ENCODE peak calls at places on chromosomes 7 and 10, in eight cellular contexts. One of them, this sample, is unnamed.

GRCh38 chr10:69644658-69645295 is 14.7 kb downstream of the FAM241B start:
- DNase-seq in H1: no peak
- DNase-seq in activated T-cell treated with anti-CD3 and anti-CD28 coated beads for 48 hours: peak
- DNase-seq in H9: peak
- DNase-seq in astrocyte of the spinal cord: peak
- DNase-seq in GM23248: peak
- DNase-seq in tibial artery: no peak
- DNase-seq in stimulated activated naive CD8-positive, alpha-beta T cell treated with anti-CD3 and anti-CD28 coated beads, Interleukin-15, amount 100 ng/mL, for 72 hours: peak
- DNase-seq in this sample: peak

GRCh38 chr7:155395176-155395797 is 62.6 kb upstream of the EN2 start:
- DNase-seq in activated T-cell treated with anti-CD3 and anti-CD28 coated beads for 48 hours: no peak
- DNase-seq in H1: no peak
- DNase-seq in stimulated activated naive CD8-positive, alpha-beta T cell treated with anti-CD3 and anti-CD28 coated beads, Interleukin-15, amount 100 ng/mL, for 72 hours: no peak
- DNase-seq in GM23248: no peak
- DNase-seq in astrocyte of the spinal cord: no peak
- DNase-seq in tibial artery: no peak
- DNase-seq in H9: no peak
- DNase-seq in this sample: no peak

GRCh38 chr7:141228482-141228881 is 154.6 kb downstream of the TMEM178B start:
- DNase-seq in H9: no peak
- DNase-seq in activated T-cell treated with anti-CD3 and anti-CD28 coated beads for 48 hours: no peak
- DNase-seq in GM23248: no peak
- DNase-seq in tibial artery: no peak
- DNase-seq in stimulated activated naive CD8-positive, alpha-beta T cell treated with anti-CD3 and anti-CD28 coated beads, Interleukin-15, amount 100 ng/mL, for 72 hours: no peak
- DNase-seq in astrocyte of the spinal cord: no peak
- DNase-seq in H1: no peak
- DNase-seq in this sample: no peak

GRCh38 chr7:68362745-68363518 is 1235.3 kb upstream of the AUTS2 start:
- DNase-seq in activated T-cell treated with anti-CD3 and anti-CD28 coated beads for 48 hours: no peak
- DNase-seq in GM23248: no peak
- DNase-seq in stimulated activated naive CD8-positive, alpha-beta T cell treated with anti-CD3 and anti-CD28 coated beads, Interleukin-15, amount 100 ng/mL, for 72 hours: no peak
- DNase-seq in tibial artery: no peak
- DNase-seq in H9: no peak
- DNase-seq in H1: no peak
- DNase-seq in astrocyte of the spinal cord: no peak
- DNase-seq in this sample: no peak

GRCh38 chr7:132150711-132151110 is 425.6 kb downstream of the PLXNA4 start:
- DNase-seq in H1: no peak
- DNase-seq in stimulated activated naive CD8-positive, alpha-beta T cell treated with anti-CD3 and anti-CD28 coated beads, Interleukin-15, amount 100 ng/mL, for 72 hours: no peak
- DNase-seq in astrocyte of the spinal cord: no peak
- DNase-seq in GM23248: no peak
- DNase-seq in activated T-cell treated with anti-CD3 and anti-CD28 coated beads for 48 hours: no peak
- DNase-seq in tibial artery: no peak
- DNase-seq in H9: no peak
- DNase-seq in this sample: no peak

GRCh38 chr7:77770316-77770715 is 27.9 kb downstream of the TMEM60 start:
- DNase-seq in H1: no peak
- DNase-seq in activated T-cell treated with anti-CD3 and anti-CD28 coated beads for 48 hours: no peak
- DNase-seq in stimulated activated naive CD8-positive, alpha-beta T cell treated with anti-CD3 and anti-CD28 coated beads, Interleukin-15, amount 100 ng/mL, for 72 hours: no peak
- DNase-seq in GM23248: no peak
- DNase-seq in tibial artery: no peak
- DNase-seq in H9: no peak
- DNase-seq in astrocyte of the spinal cord: no peak
- DNase-seq in this sample: no peak

GRCh38 chr7:12490105-12490688 is 80.3 kb upstream of the SCIN start:
- DNase-seq in stimulated activated naive CD8-positive, alpha-beta T cell treated with anti-CD3 and anti-CD28 coated beads, Interleukin-15, amount 100 ng/mL, for 72 hours: no peak
- DNase-seq in GM23248: peak
- DNase-seq in activated T-cell treated with anti-CD3 and anti-CD28 coated beads for 48 hours: no peak
- DNase-seq in H1: no peak
- DNase-seq in tibial artery: no peak
- DNase-seq in astrocyte of the spinal cord: peak
- DNase-seq in H9: no peak
- DNase-seq in this sample: peak

GRCh38 chr7:64533756-64534155 is 29.1 kb downstream of the ZNF680 start:
- DNase-seq in GM23248: no peak
- DNase-seq in tibial artery: no peak
- DNase-seq in H9: no peak
- DNase-seq in astrocyte of the spinal cord: no peak
- DNase-seq in H1: no peak
- DNase-seq in stimulated activated naive CD8-positive, alpha-beta T cell treated with anti-CD3 and anti-CD28 coated beads, Interleukin-15, amount 100 ng/mL, for 72 hours: no peak
- DNase-seq in activated T-cell treated with anti-CD3 and anti-CD28 coated beads for 48 hours: no peak
- DNase-seq in this sample: no peak

GRCh38 chr10:46551701-46552525 is 4.5 kb downstream of the GPRIN2 start:
- DNase-seq in H9: peak
- DNase-seq in activated T-cell treated with anti-CD3 and anti-CD28 coated beads for 48 hours: no peak
- DNase-seq in GM23248: no peak
- DNase-seq in stimulated activated naive CD8-positive, alpha-beta T cell treated with anti-CD3 and anti-CD28 coated beads, Interleukin-15, amount 100 ng/mL, for 72 hours: peak
- DNase-seq in astrocyte of the spinal cord: no peak
- DNase-seq in H1: no peak
- DNase-seq in tibial artery: peak
- DNase-seq in this sample: no peak

GRCh38 chr10:844552-844951 is 87.0 kb downstream of the LARP4B start:
- DNase-seq in GM23248: peak
- DNase-seq in H1: no peak
- DNase-seq in astrocyte of the spinal cord: peak
- DNase-seq in tibial artery: no peak
- DNase-seq in H9: no peak
- DNase-seq in activated T-cell treated with anti-CD3 and anti-CD28 coated beads for 48 hours: no peak
- DNase-seq in stimulated activated naive CD8-positive, alpha-beta T cell treated with anti-CD3 and anti-CD28 coated beads, Interleukin-15, amount 100 ng/mL, for 72 hours: no peak
- DNase-seq in this sample: no peak

GRCh38 chr7:26531926-26532325 is 240.3 kb downstream of the SNX10 start:
- DNase-seq in stimulated activated naive CD8-positive, alpha-beta T cell treated with anti-CD3 and anti-CD28 coated beads, Interleukin-15, amount 100 ng/mL, for 72 hours: no peak
- DNase-seq in H1: no peak
- DNase-seq in tibial artery: no peak
- DNase-seq in H9: no peak
- DNase-seq in activated T-cell treated with anti-CD3 and anti-CD28 coated beads for 48 hours: no peak
- DNase-seq in astrocyte of the spinal cord: no peak
- DNase-seq in GM23248: no peak
- DNase-seq in this sample: no peak

GRCh38 chr10:106132956-106133355 is 1031.5 kb downstream of the SORCS1 start:
- DNase-seq in tibial artery: no peak
- DNase-seq in astrocyte of the spinal cord: no peak
- DNase-seq in H1: no peak
- DNase-seq in stimulated activated naive CD8-positive, alpha-beta T cell treated with anti-CD3 and anti-CD28 coated beads, Interleukin-15, amount 100 ng/mL, for 72 hours: no peak
- DNase-seq in GM23248: no peak
- DNase-seq in H9: no peak
- DNase-seq in activated T-cell treated with anti-CD3 and anti-CD28 coated beads for 48 hours: no peak
- DNase-seq in this sample: no peak

GRCh38 chr10:114762811-114763210 is 58.8 kb upstream of the FHIP2A start:
- DNase-seq in tibial artery: no peak
- DNase-seq in stimulated activated naive CD8-positive, alpha-beta T cell treated with anti-CD3 and anti-CD28 coated beads, Interleukin-15, amount 100 ng/mL, for 72 hours: no peak
- DNase-seq in astrocyte of the spinal cord: no peak
- DNase-seq in activated T-cell treated with anti-CD3 and anti-CD28 coated beads for 48 hours: no peak
- DNase-seq in GM23248: no peak
- DNase-seq in H1: no peak
- DNase-seq in H9: no peak
- DNase-seq in this sample: no peak

GRCh38 chr7:35695987-35696386 is 1.1 kb upstream of the HERPUD2 start:
- DNase-seq in H1: no peak
- DNase-seq in activated T-cell treated with anti-CD3 and anti-CD28 coated beads for 48 hours: no peak
- DNase-seq in GM23248: no peak
- DNase-seq in tibial artery: no peak
- DNase-seq in astrocyte of the spinal cord: no peak
- DNase-seq in stimulated activated naive CD8-positive, alpha-beta T cell treated with anti-CD3 and anti-CD28 coated beads, Interleukin-15, amount 100 ng/mL, for 72 hours: no peak
- DNase-seq in H9: no peak
- DNase-seq in this sample: no peak

GRCh38 chr7:8365499-8366110 is 67.8 kb upstream of the NXPH1 start:
- DNase-seq in stimulated activated naive CD8-positive, alpha-beta T cell treated with anti-CD3 and anti-CD28 coated beads, Interleukin-15, amount 100 ng/mL, for 72 hours: no peak
- DNase-seq in H1: no peak
- DNase-seq in astrocyte of the spinal cord: no peak
- DNase-seq in tibial artery: no peak
- DNase-seq in H9: no peak
- DNase-seq in activated T-cell treated with anti-CD3 and anti-CD28 coated beads for 48 hours: no peak
- DNase-seq in GM23248: peak
- DNase-seq in this sample: peak